ENCODE peak calls at places on chromosome 13, in eight cellular contexts. One of them, this sample, is unnamed.

GRCh38 chr13:59982631-59983382 is 180.9 kb downstream of the DIAPH3 start:
- DNase-seq in CD8-positive, alpha-beta T cell: no peak
- DNase-seq in uterus: no peak
- DNase-seq in fibroblast of lung: peak
- DNase-seq in upper lobe of left lung: no peak
- DNase-seq in PC-9: no peak
- DNase-seq in PC-3: no peak
- DNase-seq in A549: no peak
- DNase-seq in this sample: no peak

GRCh38 chr13:106232680-106233079 is 302.8 kb downstream of the EFNB2 start:
- DNase-seq in CD8-positive, alpha-beta T cell: no peak
- DNase-seq in upper lobe of left lung: no peak
- DNase-seq in uterus: no peak
- DNase-seq in PC-3: no peak
- DNase-seq in fibroblast of lung: no peak
- DNase-seq in A549: no peak
- DNase-seq in PC-9: no peak
- DNase-seq in this sample: no peak

GRCh38 chr13:99796175-99796819 is 175.3 kb downstream of the ZIC5 start:
- DNase-seq in fibroblast of lung: peak
- DNase-seq in PC-3: peak
- DNase-seq in A549: no peak
- DNase-seq in PC-9: no peak
- DNase-seq in CD8-positive, alpha-beta T cell: no peak
- DNase-seq in uterus: no peak
- DNase-seq in upper lobe of left lung: no peak
- DNase-seq in this sample: no peak

GRCh38 chr13:96834626-96835025 is 159.7 kb downstream of the OXGR1 start:
- DNase-seq in PC-9: no peak
- DNase-seq in PC-3: no peak
- DNase-seq in A549: no peak
- DNase-seq in CD8-positive, alpha-beta T cell: no peak
- DNase-seq in uterus: no peak
- DNase-seq in upper lobe of left lung: no peak
- DNase-seq in fibroblast of lung: no peak
- DNase-seq in this sample: no peak

GRCh38 chr13:51804295-51805172 is 571 bp upstream of the DHRS12 start:
- DNase-seq in PC-9: no peak
- DNase-seq in upper lobe of left lung: no peak
- DNase-seq in uterus: peak
- DNase-seq in CD8-positive, alpha-beta T cell: peak
- DNase-seq in A549: no peak
- DNase-seq in PC-3: no peak
- DNase-seq in fibroblast of lung: peak
- DNase-seq in this sample: no peak

GRCh38 chr13:46679369-46680180 is 117.4 kb downstream of the ESD start:
- DNase-seq in upper lobe of left lung: peak
- DNase-seq in fibroblast of lung: peak
- DNase-seq in A549: no peak
- DNase-seq in CD8-positive, alpha-beta T cell: peak
- DNase-seq in uterus: peak
- DNase-seq in PC-9: no peak
- DNase-seq in PC-3: no peak
- DNase-seq in this sample: no peak

GRCh38 chr13:26058704-26059103 is 6.9 kb upstream of the SHISA2 start:
- DNase-seq in PC-3: no peak
- DNase-seq in upper lobe of left lung: no peak
- DNase-seq in PC-9: no peak
- DNase-seq in uterus: no peak
- DNase-seq in fibroblast of lung: no peak
- DNase-seq in A549: no peak
- DNase-seq in CD8-positive, alpha-beta T cell: no peak
- DNase-seq in this sample: no peak

GRCh38 chr13:113784645-113785024 is 25.6 kb downstream of the TMEM255B start:
- DNase-seq in A549: no peak
- DNase-seq in uterus: no peak
- DNase-seq in PC-9: no peak
- DNase-seq in fibroblast of lung: no peak
- DNase-seq in PC-3: no peak
- DNase-seq in upper lobe of left lung: no peak
- DNase-seq in CD8-positive, alpha-beta T cell: no peak
- DNase-seq in this sample: no peak

GRCh38 chr13:78816592-78816991 is 157.6 kb upstream of the OBI1 start:
- DNase-seq in PC-3: no peak
- DNase-seq in A549: no peak
- DNase-seq in PC-9: no peak
- DNase-seq in CD8-positive, alpha-beta T cell: no peak
- DNase-seq in fibroblast of lung: no peak
- DNase-seq in upper lobe of left lung: peak
- DNase-seq in uterus: no peak
- DNase-seq in this sample: no peak

GRCh38 chr13:36395280-36395679 is 37.0 kb upstream of the CCNA1 start:
- DNase-seq in uterus: no peak
- DNase-seq in PC-3: peak
- DNase-seq in fibroblast of lung: peak
- DNase-seq in A549: peak
- DNase-seq in upper lobe of left lung: no peak
- DNase-seq in CD8-positive, alpha-beta T cell: no peak
- DNase-seq in PC-9: peak
- DNase-seq in this sample: no peak

GRCh38 chr13:34578471-34578870 is 363.6 kb upstream of the NBEA start:
- DNase-seq in upper lobe of left lung: no peak
- DNase-seq in PC-9: peak
- DNase-seq in CD8-positive, alpha-beta T cell: no peak
- DNase-seq in A549: no peak
- DNase-seq in fibroblast of lung: no peak
- DNase-seq in PC-3: peak
- DNase-seq in uterus: no peak
- DNase-seq in this sample: no peak

GRCh38 chr13:85363504-85363903 is 435.7 kb downstream of the SLITRK6 start:
- DNase-seq in CD8-positive, alpha-beta T cell: no peak
- DNase-seq in A549: no peak
- DNase-seq in fibroblast of lung: no peak
- DNase-seq in uterus: no peak
- DNase-seq in PC-9: no peak
- DNase-seq in PC-3: no peak
- DNase-seq in upper lobe of left lung: no peak
- DNase-seq in this sample: no peak

GRCh38 chr13:31328549-31329229 is 128.9 kb downstream of the B3GLCT start:
- DNase-seq in PC-9: no peak
- DNase-seq in upper lobe of left lung: no peak
- DNase-seq in uterus: no peak
- DNase-seq in PC-3: peak
- DNase-seq in fibroblast of lung: peak
- DNase-seq in CD8-positive, alpha-beta T cell: no peak
- DNase-seq in A549: no peak
- DNase-seq in this sample: no peak

GRCh38 chr13:109191422-109191821 is 562.0 kb downstream of the MYO16 start:
- DNase-seq in PC-3: no peak
- DNase-seq in CD8-positive, alpha-beta T cell: no peak
- DNase-seq in PC-9: no peak
- DNase-seq in A549: no peak
- DNase-seq in fibroblast of lung: no peak
- DNase-seq in uterus: no peak
- DNase-seq in upper lobe of left lung: no peak
- DNase-seq in this sample: no peak

GRCh38 chr13:30032263-30032662 is 181.8 kb upstream of the UBL3 start:
- DNase-seq in upper lobe of left lung: no peak
- DNase-seq in CD8-positive, alpha-beta T cell: no peak
- DNase-seq in PC-3: no peak
- DNase-seq in uterus: no peak
- DNase-seq in A549: no peak
- DNase-seq in PC-9: no peak
- DNase-seq in fibroblast of lung: no peak
- DNase-seq in this sample: no peak

GRCh38 chr13:40597735-40598365 is 68.6 kb downstream of the FOXO1 start:
- DNase-seq in PC-9: peak
- DNase-seq in upper lobe of left lung: no peak
- DNase-seq in PC-3: no peak
- DNase-seq in fibroblast of lung: no peak
- DNase-seq in uterus: no peak
- DNase-seq in CD8-positive, alpha-beta T cell: no peak
- DNase-seq in A549: no peak
- DNase-seq in this sample: no peak

GRCh38 chr13:46962286-46962941 is 65.6 kb upstream of the HTR2A start:
- DNase-seq in A549: no peak
- DNase-seq in PC-9: no peak
- DNase-seq in PC-3: peak
- DNase-seq in uterus: no peak
- DNase-seq in CD8-positive, alpha-beta T cell: no peak
- DNase-seq in upper lobe of left lung: no peak
- DNase-seq in fibroblast of lung: peak
- DNase-seq in this sample: no peak

GRCh38 chr13:41621716-41622508 is 164.6 kb downstream of the RGCC start:
- DNase-seq in PC-9: no peak
- DNase-seq in A549: no peak
- DNase-seq in CD8-positive, alpha-beta T cell: no peak
- DNase-seq in PC-3: no peak
- DNase-seq in uterus: no peak
- DNase-seq in fibroblast of lung: peak
- DNase-seq in upper lobe of left lung: no peak
- DNase-seq in this sample: no peak
- H3K4me3 ChIP-seq in PC-9: no peak
- H3K4me3 ChIP-seq in A549: no peak
- H3K4me3 ChIP-seq in CD8-positive, alpha-beta T cell: no peak
- H3K4me3 ChIP-seq in PC-3: no peak
- H3K4me3 ChIP-seq in uterus: no peak
- H3K4me3 ChIP-seq in fibroblast of lung: no peak
- H3K4me3 ChIP-seq in upper lobe of left lung: no peak
- H3K4me3 ChIP-seq in this sample: no peak

GRCh38 chr13:73776137-73776785 is 357.9 kb downstream of the KLF12 start:
- DNase-seq in fibroblast of lung: peak
- DNase-seq in A549: no peak
- DNase-seq in upper lobe of left lung: no peak
- DNase-seq in PC-3: no peak
- DNase-seq in PC-9: no peak
- DNase-seq in CD8-positive, alpha-beta T cell: no peak
- DNase-seq in uterus: no peak
- DNase-seq in this sample: no peak
- H3K27ac ChIP-seq in fibroblast of lung: no peak
- H3K27ac ChIP-seq in A549: no peak
- H3K27ac ChIP-seq in upper lobe of left lung: no peak
- H3K27ac ChIP-seq in PC-3: no peak
- H3K27ac ChIP-seq in PC-9: no peak
- H3K27ac ChIP-seq in CD8-positive, alpha-beta T cell: no peak
- H3K27ac ChIP-seq in uterus: no peak
- H3K27ac ChIP-seq in this sample: no peak

GRCh38 chr13:33347866-33348265 is 62.3 kb upstream of the STARD13 start:
- DNase-seq in CD8-positive, alpha-beta T cell: no peak
- DNase-seq in fibroblast of lung: no peak
- DNase-seq in PC-9: no peak
- DNase-seq in uterus: no peak
- DNase-seq in PC-3: no peak
- DNase-seq in upper lobe of left lung: no peak
- DNase-seq in A549: no peak
- DNase-seq in this sample: no peak

GRCh38 chr13:33351324-33351723 is 65.8 kb upstream of the STARD13 start:
- DNase-seq in PC-3: peak
- DNase-seq in upper lobe of left lung: no peak
- DNase-seq in CD8-positive, alpha-beta T cell: no peak
- DNase-seq in uterus: no peak
- DNase-seq in A549: no peak
- DNase-seq in PC-9: no peak
- DNase-seq in fibroblast of lung: peak
- DNase-seq in this sample: no peak

GRCh38 chr13:33348366-33348765 is 62.8 kb upstream of the STARD13 start:
- DNase-seq in upper lobe of left lung: no peak
- DNase-seq in uterus: no peak
- DNase-seq in PC-9: no peak
- DNase-seq in fibroblast of lung: peak
- DNase-seq in PC-3: peak
- DNase-seq in A549: no peak
- DNase-seq in CD8-positive, alpha-beta T cell: no peak
- DNase-seq in this sample: no peak

GRCh38 chr13:33349996-33350826 is 64.7 kb upstream of the STARD13 start:
- DNase-seq in upper lobe of left lung: peak
- DNase-seq in uterus: peak
- DNase-seq in CD8-positive, alpha-beta T cell: no peak
- DNase-seq in fibroblast of lung: peak
- DNase-seq in PC-9: no peak
- DNase-seq in PC-3: peak
- DNase-seq in A549: peak
- DNase-seq in this sample: peak

DNA sequence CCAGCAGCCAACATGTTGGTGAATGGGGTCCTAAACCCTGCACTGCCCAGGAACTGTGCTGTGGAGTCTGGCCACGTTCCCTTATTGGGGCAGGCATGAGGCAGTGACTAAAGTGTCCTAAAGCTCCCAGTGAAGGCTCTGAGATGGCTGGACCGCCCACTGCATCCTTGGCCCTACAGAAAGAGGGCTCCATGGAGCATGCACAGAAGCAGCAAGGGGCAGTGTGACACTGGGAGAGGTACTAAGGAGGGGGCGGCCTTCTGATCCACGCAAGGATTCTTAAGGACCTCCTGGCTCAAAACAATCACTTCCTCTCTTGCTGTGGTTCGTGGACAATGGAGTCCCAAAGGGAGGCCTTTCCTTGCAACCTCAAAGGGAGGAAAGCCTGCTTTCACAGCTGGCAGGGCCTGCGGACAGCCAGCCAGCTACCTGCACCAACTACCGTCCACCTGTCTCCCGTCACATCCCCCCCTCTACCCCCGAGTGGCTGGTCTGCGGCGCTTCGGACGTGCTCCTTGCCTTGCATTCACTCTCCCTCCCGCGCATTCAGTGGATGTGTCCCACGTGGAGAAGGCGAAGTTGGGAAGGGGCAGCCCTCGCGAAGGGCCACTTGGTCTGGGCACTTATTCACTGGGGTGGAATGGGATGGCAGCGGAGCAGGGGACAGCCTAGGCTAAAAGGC is 63.9 kb upstream of the STARD13 start:
- DNase-seq in PC-9: no peak
- DNase-seq in fibroblast of lung: no peak
- DNase-seq in CD8-positive, alpha-beta T cell: no peak
- DNase-seq in uterus: peak
- DNase-seq in A549: no peak
- DNase-seq in upper lobe of left lung: no peak
- DNase-seq in PC-3: peak
- DNase-seq in this sample: peak
- H3K4me3 ChIP-seq in PC-9: peak
- H3K4me3 ChIP-seq in fibroblast of lung: peak
- H3K4me3 ChIP-seq in CD8-positive, alpha-beta T cell: no peak
- H3K4me3 ChIP-seq in uterus: peak
- H3K4me3 ChIP-seq in A549: peak
- H3K4me3 ChIP-seq in upper lobe of left lung: peak
- H3K4me3 ChIP-seq in PC-3: peak
- H3K4me3 ChIP-seq in this sample: peak

DNA sequence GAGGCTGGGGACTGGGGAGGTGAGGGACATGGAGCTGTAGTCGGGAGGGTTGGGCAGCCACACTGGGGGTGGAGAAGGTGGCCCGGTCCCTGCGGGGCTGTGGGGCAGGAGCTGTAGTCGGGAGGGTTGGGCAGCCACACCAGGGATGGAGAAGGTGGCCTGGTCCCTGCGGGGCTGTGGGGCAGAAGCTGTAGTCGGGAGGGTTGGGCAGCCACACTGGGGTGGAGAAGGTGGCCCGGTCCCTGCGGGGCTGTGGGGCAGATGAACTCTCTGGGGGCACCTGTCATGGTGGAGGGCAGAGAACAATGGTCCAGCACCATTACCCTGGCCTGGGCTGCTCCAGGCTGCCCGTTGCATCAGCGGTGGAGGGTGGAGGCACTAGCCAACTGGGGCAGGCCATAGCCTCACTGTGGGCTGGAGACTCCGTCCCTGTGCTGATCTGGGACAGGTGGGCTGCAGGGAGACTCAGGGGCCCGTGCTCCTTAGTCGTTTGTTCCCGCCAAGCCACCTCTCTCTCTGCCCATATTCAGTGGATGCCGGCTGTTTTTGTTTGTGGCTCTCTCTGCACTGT is 51.4 kb downstream of the ATP11A start:
- DNase-seq in upper lobe of left lung: no peak
- DNase-seq in PC-9: no peak
- DNase-seq in A549: no peak
- DNase-seq in PC-3: no peak
- DNase-seq in fibroblast of lung: no peak
- DNase-seq in CD8-positive, alpha-beta T cell: no peak
- DNase-seq in uterus: no peak
- DNase-seq in this sample: no peak
- H3K27ac ChIP-seq in upper lobe of left lung: peak
- H3K27ac ChIP-seq in PC-9: no peak
- H3K27ac ChIP-seq in A549: no peak
- H3K27ac ChIP-seq in PC-3: no peak
- H3K27ac ChIP-seq in fibroblast of lung: peak
- H3K27ac ChIP-seq in CD8-positive, alpha-beta T cell: no peak
- H3K27ac ChIP-seq in uterus: peak
- H3K27ac ChIP-seq in this sample: no peak

This sample was measured in coronary artery.